ENCODE peak calls at places on chromosomes 6 and 20, in six cellular contexts. One of them, this sample, is unnamed.

GRCh38 chr6:158262755-158263154 is 49.5 kb upstream of the TULP4 start:
- DNase-seq in suprapubic skin: no peak
- DNase-seq in activated T-cell treated with anti-CD3 and anti-CD28 coated beads for 1 hour: no peak
- DNase-seq in central memory CD4-positive, alpha-beta T cell: no peak
- DNase-seq in NCI-H524 treated with DMSO at 0.1 percent for 48 hours: no peak
- DNase-seq in colonic mucosa: no peak
- DNase-seq in this sample: no peak

GRCh38 chr6:72624557-72625160 is 2.8 kb downstream of the KCNQ5 start:
- DNase-seq in suprapubic skin: no peak
- DNase-seq in activated T-cell treated with anti-CD3 and anti-CD28 coated beads for 1 hour: no peak
- DNase-seq in central memory CD4-positive, alpha-beta T cell: peak
- DNase-seq in NCI-H524 treated with DMSO at 0.1 percent for 48 hours: peak
- DNase-seq in colonic mucosa: no peak
- DNase-seq in this sample: peak

GRCh38 chr20:15875446-15875845 is 697.8 kb downstream of the KIF16B start:
- DNase-seq in suprapubic skin: no peak
- DNase-seq in activated T-cell treated with anti-CD3 and anti-CD28 coated beads for 1 hour: no peak
- DNase-seq in central memory CD4-positive, alpha-beta T cell: no peak
- DNase-seq in NCI-H524 treated with DMSO at 0.1 percent for 48 hours: no peak
- DNase-seq in colonic mucosa: no peak
- DNase-seq in this sample: peak

GRCh38 chr20:33910529-33911327 is 83.0 kb upstream of the RALY start:
- DNase-seq in suprapubic skin: no peak
- DNase-seq in activated T-cell treated with anti-CD3 and anti-CD28 coated beads for 1 hour: no peak
- DNase-seq in central memory CD4-positive, alpha-beta T cell: no peak
- DNase-seq in NCI-H524 treated with DMSO at 0.1 percent for 48 hours: no peak
- DNase-seq in colonic mucosa: no peak
- DNase-seq in this sample: no peak

GRCh38 chr6:7108196-7108963 is 619 bp downstream of the RREB1 start:
- DNase-seq in suprapubic skin: peak
- DNase-seq in activated T-cell treated with anti-CD3 and anti-CD28 coated beads for 1 hour: peak
- DNase-seq in central memory CD4-positive, alpha-beta T cell: peak
- DNase-seq in NCI-H524 treated with DMSO at 0.1 percent for 48 hours: no peak
- DNase-seq in colonic mucosa: peak
- DNase-seq in this sample: peak

GRCh38 chr20:44691424-44692423 is 23.4 kb upstream of the CCN5 start:
- DNase-seq in suprapubic skin: peak
- DNase-seq in activated T-cell treated with anti-CD3 and anti-CD28 coated beads for 1 hour: no peak
- DNase-seq in central memory CD4-positive, alpha-beta T cell: no peak
- DNase-seq in NCI-H524 treated with DMSO at 0.1 percent for 48 hours: no peak
- DNase-seq in colonic mucosa: no peak
- DNase-seq in this sample: peak

GRCh38 chr20:19560876-19561480 is 197.1 kb upstream of the RIN2 start:
- DNase-seq in suprapubic skin: no peak
- DNase-seq in activated T-cell treated with anti-CD3 and anti-CD28 coated beads for 1 hour: no peak
- DNase-seq in central memory CD4-positive, alpha-beta T cell: no peak
- DNase-seq in NCI-H524 treated with DMSO at 0.1 percent for 48 hours: peak
- DNase-seq in colonic mucosa: no peak
- DNase-seq in this sample: no peak

GRCh38 chr20:36435799-36436541 is 105.3 kb upstream of the MYL9 start:
- DNase-seq in suprapubic skin: peak
- DNase-seq in activated T-cell treated with anti-CD3 and anti-CD28 coated beads for 1 hour: peak
- DNase-seq in central memory CD4-positive, alpha-beta T cell: peak
- DNase-seq in NCI-H524 treated with DMSO at 0.1 percent for 48 hours: no peak
- DNase-seq in colonic mucosa: peak
- DNase-seq in this sample: no peak

GRCh38 chr20:47019106-47019824 is 124.6 kb downstream of the EYA2 start:
- DNase-seq in suprapubic skin: no peak
- DNase-seq in activated T-cell treated with anti-CD3 and anti-CD28 coated beads for 1 hour: no peak
- DNase-seq in central memory CD4-positive, alpha-beta T cell: no peak
- DNase-seq in NCI-H524 treated with DMSO at 0.1 percent for 48 hours: peak
- DNase-seq in colonic mucosa: no peak
- DNase-seq in this sample: no peak

GRCh38 chr20:63633732-63634131 is 6.8 kb upstream of the GMEB2 start:
- DNase-seq in suprapubic skin: no peak
- DNase-seq in activated T-cell treated with anti-CD3 and anti-CD28 coated beads for 1 hour: no peak
- DNase-seq in central memory CD4-positive, alpha-beta T cell: no peak
- DNase-seq in NCI-H524 treated with DMSO at 0.1 percent for 48 hours: no peak
- DNase-seq in colonic mucosa: no peak
- DNase-seq in this sample: no peak

GRCh38 chr20:46199198-46199597 is 81.1 kb downstream of the CD40 start:
- DNase-seq in suprapubic skin: no peak
- DNase-seq in activated T-cell treated with anti-CD3 and anti-CD28 coated beads for 1 hour: no peak
- DNase-seq in central memory CD4-positive, alpha-beta T cell: no peak
- DNase-seq in NCI-H524 treated with DMSO at 0.1 percent for 48 hours: no peak
- DNase-seq in colonic mucosa: no peak
- DNase-seq in this sample: no peak